ENCODE peak calls at places on chromosomes 6 and 20, in four cellular contexts. V is NCI-H82, H is A172, O is GM04504. C is an unnamed sample.

GRCh38 chr6:67394254-67394653 is 1240.8 kb upstream of the ADGRB3 start:
- DNase-seq in O (no peak), H (no peak), V (no peak), C (no peak)

GRCh38 chr6:156507106-156507505 is 270.1 kb upstream of the ARID1B start:
- DNase-seq in V (no peak), O (no peak), H (no peak), C (no peak)

GRCh38 chr6:402901-403658 is 11.5 kb downstream of the IRF4 start:
- DNase-seq in H (no peak), O (no peak), V (no peak), C (no peak)

GRCh38 chr20:36205026-36205425 is 31.3 kb upstream of the AAR2 start:
- DNase-seq in V (no peak), H (no peak), O (no peak), C (no peak)

GRCh38 chr6:14079433-14079832 is 38.1 kb upstream of the CD83 start:
- DNase-seq in H (peak), O (no peak), V (no peak), C (no peak)

GRCh38 chr6:81894286-81894685 is 141.8 kb upstream of the TENT5A start:
- DNase-seq in H (no peak), O (peak), V (no peak), C (peak)

GRCh38 chr6:3285049-3285639 is 26.4 kb downstream of the PSMG4 start:
- DNase-seq in O (no peak), H (no peak), V (no peak), C (no peak)

GRCh38 chr6:40881501-40881900 is 157.5 kb downstream of the UNC5CL start:
- DNase-seq in O (no peak), V (no peak), H (no peak), C (no peak)

GRCh38 chr6:70108230-70108629 is 194.7 kb downstream of the COL9A1 start:
- DNase-seq in V (peak), O (peak), H (peak), C (no peak)

GRCh38 chr6:6057442-6058053 is 50.8 kb upstream of the NRN1 start:
- DNase-seq in V (peak), H (peak), O (peak), C (peak)

GRCh38 chr20:23294166-23294565 is 56.4 kb upstream of the NXT1 start:
- DNase-seq in O (no peak), V (no peak), H (no peak), C (no peak)

GRCh38 chr20:11429889-11430580 is 487.7 kb upstream of the BTBD3 start:
- DNase-seq in O (no peak), H (no peak), V (no peak), C (no peak)